ENCODE peak calls at places on chromosome 4, in ten cellular contexts. I is ELR; Q is progenitor cell of endocrine pancreas; G is HT1080; R is endothelial cell; T is T-helper 1 cell; S is stimulated activated CD8-positive, alpha-beta memory T cell treated with anti-CD3 and anti-CD28 coated beads, Interleukin-7, amount 100 ng/mL, for 24 hours; A is adipocyte; H is hypothalamus; O is lower lobe of right lung. U is an unnamed sample.

GRCh38 chr4:1058997-1059665 is 47.7 kb downstream of the FGFRL1 start:
- DNase-seq in G (no peak), S (no peak), H (no peak), T (no peak), I (no peak), R (no peak), O (no peak), A (no peak), Q (no peak), U (no peak)

GRCh38 chr4:3615386-3616286 is 83.4 kb upstream of the LRPAP1 start:
- DNase-seq in A (no peak), H (no peak), R (no peak), O (no peak), Q (no peak), I (no peak), T (no peak), S (no peak), G (no peak), U (no peak)

GRCh38 chr4:78014889-78015886 is 41.9 kb upstream of the FRAS1 start:
- DNase-seq in H (no peak), S (no peak), T (no peak), O (no peak), G (no peak), I (no peak), R (no peak), A (no peak), Q (no peak), U (no peak)

GRCh38 chr4:95293014-95293413 is 255.8 kb downstream of the UNC5C start:
- DNase-seq in G (peak), O (no peak), A (no peak), R (no peak), H (no peak), T (no peak), S (no peak), I (no peak), Q (no peak), U (peak)

GRCh38 chr4:2135083-2135482 is 76.0 kb downstream of the NAT8L start:
- DNase-seq in H (no peak), R (no peak), I (peak), O (no peak), S (no peak), A (peak), Q (no peak), G (peak), T (no peak), U (peak)

GRCh38 chr4:24763631-24764302 is 31.6 kb upstream of the SOD3 start:
- DNase-seq in T (no peak), Q (no peak), O (no peak), H (no peak), A (peak), S (no peak), G (peak), I (peak), R (no peak), U (peak)

GRCh38 chr4:184506527-184507121 is 32.3 kb upstream of the IRF2 start:
- DNase-seq in A (no peak), S (no peak), Q (no peak), O (no peak), T (no peak), I (peak), R (peak), G (peak), H (peak), U (no peak)

GRCh38 chr4:128525939-128526630 is 238.5 kb upstream of the PGRMC2 start:
- DNase-seq in G (no peak), O (no peak), R (no peak), S (no peak), A (peak), T (no peak), H (no peak), I (no peak), Q (no peak), U (peak)

GRCh38 chr4:55291227-55291629 is 54.8 kb upstream of the SRD5A3 start:
- DNase-seq in A (no peak), S (no peak), Q (no peak), G (no peak), R (no peak), I (no peak), T (no peak), O (peak), H (no peak), U (peak)

GRCh38 chr4:129446074-129446473 is 350.1 kb downstream of the C4orf33 start:
- DNase-seq in I (peak), O (peak), H (no peak), T (no peak), R (no peak), Q (no peak), G (peak), A (peak), S (no peak), U (no peak)

GRCh38 chr4:131370846-131371245 is 1778.2 kb upstream of the PCDH10 start:
- DNase-seq in A (no peak), R (no peak), I (no peak), Q (no peak), G (no peak), T (no peak), O (no peak), S (no peak), H (no peak), U (no peak)

GRCh38 chr4:128428397-128428796 is 140.8 kb upstream of the PGRMC2 start:
- DNase-seq in Q (no peak), R (no peak), T (no peak), H (no peak), O (no peak), G (no peak), I (no peak), S (no peak), A (no peak), U (no peak)